ENCODE peak calls at places on chromosomes 4 and X, in seven cellular contexts. O, D, B, R, N, J and Y are unnamed samples.

GRCh38 chr4:122765702-122766352 is 33.3 kb downstream of the BBS12 start:
- DNase-seq in O (peak), D (no peak), B (no peak), R (no peak), N (peak), J (no peak), Y (no peak)

GRCh38 chrX:46569621-46570020 is 3.9 kb upstream of the CHST7 start:
- DNase-seq in O (no peak), D (no peak), B (no peak), R (no peak), N (no peak), J (no peak), Y (no peak)

GRCh38 chr4:99536148-99536728 is 25.4 kb downstream of the C4orf17 start:
- DNase-seq in O (no peak), D (no peak), B (no peak), R (no peak), N (no peak), J (no peak), Y (no peak)

GRCh38 chr4:3523628-3524221 is 8.5 kb downstream of the LRPAP1 start:
- DNase-seq in O (no peak), D (no peak), B (no peak), R (no peak), N (no peak), J (no peak), Y (no peak)

GRCh38 chr4:71231073-71231752 is 107.6 kb upstream of the SLC4A4 start:
- DNase-seq in O (peak), D (no peak), B (no peak), R (no peak), N (no peak), J (no peak), Y (no peak)

GRCh38 chrX:150958177-150958576 is 25.0 kb upstream of the HMGB3 start:
- DNase-seq in O (no peak), D (no peak), B (no peak), R (no peak), N (no peak), J (no peak), Y (no peak)

GRCh38 chrX:120305531-120306145 is 5.6 kb downstream of the TMEM255A start:
- DNase-seq in O (no peak), D (peak), B (no peak), R (no peak), N (no peak), J (no peak), Y (peak)

GRCh38 chr4:183450108-183450507 is 5.7 kb downstream of the CDKN2AIP start:
- DNase-seq in O (no peak), D (no peak), B (no peak), R (no peak), N (no peak), J (no peak), Y (no peak)

GRCh38 chr4:74217365-74217764 is 59.4 kb downstream of the MTHFD2L start:
- DNase-seq in O (peak), D (no peak), B (no peak), R (no peak), N (peak), J (no peak), Y (no peak)

DNA sequence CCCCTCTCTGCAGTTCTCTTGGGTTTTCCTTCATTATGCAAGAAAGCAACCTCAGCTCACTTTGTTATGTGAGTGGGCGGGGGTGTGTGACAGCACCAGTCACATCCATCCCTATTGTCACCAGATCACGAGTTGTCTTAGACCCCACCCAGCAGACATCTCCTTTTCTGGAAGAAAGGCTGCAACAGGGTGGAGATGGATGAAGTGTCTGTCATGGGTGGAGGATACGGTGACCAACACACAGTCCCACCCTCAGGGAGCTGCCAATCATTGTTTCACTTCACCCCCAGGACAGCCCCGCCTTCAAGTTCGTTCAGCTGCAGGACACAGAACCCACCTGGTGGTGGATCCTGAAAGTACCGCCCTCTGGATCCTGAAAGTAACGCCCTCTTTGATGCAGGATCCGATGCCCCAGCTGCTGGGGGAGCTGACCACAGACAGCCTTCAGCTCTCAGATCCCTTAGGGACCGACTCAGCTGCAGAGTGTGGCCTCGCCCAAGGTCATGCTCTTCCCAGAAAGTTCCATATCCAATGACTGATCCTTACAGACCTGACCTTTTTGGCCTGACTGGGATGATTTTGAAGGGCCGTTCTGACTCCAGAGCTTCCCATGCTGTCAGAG is 79.7 kb downstream of the SMIM20 start:
- DNase-seq in O (no peak), D (peak), B (no peak), R (peak), N (peak), J (peak), Y (peak)
- H3K18ac ChIP-seq in O (no peak), D (no peak), B (no peak), R (no peak), N (no peak), J (peak), Y (no peak)

DNA sequence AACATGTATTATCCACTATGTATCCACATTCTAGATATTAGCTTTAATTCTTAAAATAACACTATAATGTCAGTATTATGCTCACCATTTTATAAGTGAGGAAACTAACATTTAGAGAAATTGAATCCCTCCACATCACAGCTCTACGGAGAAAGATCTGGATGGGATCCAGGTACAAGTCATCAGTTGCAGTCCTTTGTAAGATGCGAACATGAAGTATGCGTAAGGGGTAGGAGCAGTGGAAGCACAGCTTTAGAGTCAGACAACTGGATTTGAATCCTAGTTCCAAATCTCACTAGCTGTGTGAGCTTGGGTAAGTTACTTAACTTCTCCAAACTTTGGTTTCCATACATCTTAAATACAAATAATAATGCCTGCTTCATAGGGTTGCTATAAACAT is 162.5 kb downstream of the ATP10D start:
- DNase-seq in O (peak), D (no peak), B (no peak), R (no peak), N (no peak), J (no peak), Y (no peak)
- H3K18ac ChIP-seq in O (no peak), D (no peak), B (no peak), R (no peak), N (no peak), J (no peak), Y (no peak)

DNA sequence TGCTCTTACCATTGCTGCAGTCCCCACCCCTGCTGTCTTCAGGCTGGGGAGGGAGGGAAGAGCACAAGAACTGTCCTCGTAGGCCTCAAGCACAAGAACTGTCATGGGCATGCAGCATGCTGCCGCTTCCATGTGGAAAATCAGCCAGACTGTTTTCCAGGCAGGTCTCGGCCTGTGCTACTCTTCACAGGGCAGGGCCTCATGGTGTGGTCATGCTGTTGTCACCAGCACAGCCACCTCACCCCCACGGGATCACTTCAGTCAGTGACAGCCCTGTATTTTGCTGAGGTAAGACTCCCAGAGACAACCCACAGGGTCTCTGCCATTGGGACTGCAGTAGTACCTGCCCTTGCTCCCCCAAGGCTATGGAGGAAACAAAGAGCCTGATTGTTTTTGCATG is 205.3 kb downstream of the NAP1L3 start:
- DNase-seq in O (no peak), D (no peak), B (no peak), R (no peak), N (no peak), J (no peak), Y (no peak)
- H3K18ac ChIP-seq in O (no peak), D (no peak), B (no peak), R (no peak), N (no peak), J (no peak), Y (no peak)

GRCh38 chr4:48787031-48787430 is 7.0 kb upstream of the FRYL start:
- DNase-seq in O (no peak), D (no peak), B (no peak), R (no peak), N (no peak), J (no peak), Y (no peak)
- H3K18ac ChIP-seq in O (no peak), D (no peak), B (no peak), R (no peak), N (no peak), J (no peak), Y (no peak)